ENCODE peak calls at places on chromosomes 12 and 14, in nine cellular contexts. One of them, this sample, is unnamed.

GRCh38 chr12:66140726-66141125 is 10.2 kb upstream of the LLPH start:
- DNase-seq in neural progenitor cell: no peak
- DNase-seq in brain microvascular endothelial cell: no peak
- DNase-seq in epithelial cell of esophagus: no peak
- DNase-seq in mammary epithelial cell: no peak
- DNase-seq in tibial nerve: no peak
- DNase-seq in sigmoid colon: no peak
- DNase-seq in CD14-positive monocyte: no peak
- DNase-seq in endothelial cell: no peak
- DNase-seq in this sample: no peak

GRCh38 chr12:25977047-25977446 is 18.6 kb downstream of the RASSF8 start:
- DNase-seq in endothelial cell: no peak
- DNase-seq in brain microvascular endothelial cell: no peak
- DNase-seq in sigmoid colon: peak
- DNase-seq in neural progenitor cell: peak
- DNase-seq in mammary epithelial cell: peak
- DNase-seq in tibial nerve: no peak
- DNase-seq in epithelial cell of esophagus: peak
- DNase-seq in CD14-positive monocyte: no peak
- DNase-seq in this sample: no peak

GRCh38 chr12:120012067-120012621 is 23.1 kb downstream of the BICDL1 start:
- DNase-seq in epithelial cell of esophagus: peak
- DNase-seq in neural progenitor cell: peak
- DNase-seq in tibial nerve: no peak
- DNase-seq in sigmoid colon: no peak
- DNase-seq in CD14-positive monocyte: no peak
- DNase-seq in brain microvascular endothelial cell: peak
- DNase-seq in endothelial cell: peak
- DNase-seq in mammary epithelial cell: peak
- DNase-seq in this sample: peak

GRCh38 chr14:29601559-29602109 is 326.0 kb downstream of the PRKD1 start:
- DNase-seq in epithelial cell of esophagus: no peak
- DNase-seq in endothelial cell: no peak
- DNase-seq in CD14-positive monocyte: no peak
- DNase-seq in tibial nerve: no peak
- DNase-seq in brain microvascular endothelial cell: no peak
- DNase-seq in sigmoid colon: no peak
- DNase-seq in neural progenitor cell: no peak
- DNase-seq in mammary epithelial cell: no peak
- DNase-seq in this sample: no peak

GRCh38 chr14:101124860-101125259 is 221.3 kb upstream of the RTL1 start:
- DNase-seq in epithelial cell of esophagus: no peak
- DNase-seq in tibial nerve: peak
- DNase-seq in neural progenitor cell: no peak
- DNase-seq in CD14-positive monocyte: no peak
- DNase-seq in brain microvascular endothelial cell: no peak
- DNase-seq in endothelial cell: no peak
- DNase-seq in sigmoid colon: peak
- DNase-seq in mammary epithelial cell: no peak
- DNase-seq in this sample: no peak

GRCh38 chr12:124827588-124828184 is 36.0 kb downstream of the SCARB1 start:
- DNase-seq in brain microvascular endothelial cell: no peak
- DNase-seq in neural progenitor cell: no peak
- DNase-seq in CD14-positive monocyte: no peak
- DNase-seq in endothelial cell: no peak
- DNase-seq in sigmoid colon: no peak
- DNase-seq in mammary epithelial cell: no peak
- DNase-seq in epithelial cell of esophagus: no peak
- DNase-seq in tibial nerve: no peak
- DNase-seq in this sample: no peak

GRCh38 chr12:6914246-6914947 is at the start of gene ENO2:
- DNase-seq in tibial nerve: peak
- DNase-seq in brain microvascular endothelial cell: peak
- DNase-seq in epithelial cell of esophagus: peak
- DNase-seq in CD14-positive monocyte: peak
- DNase-seq in neural progenitor cell: peak
- DNase-seq in endothelial cell: peak
- DNase-seq in mammary epithelial cell: no peak
- DNase-seq in sigmoid colon: peak
- DNase-seq in this sample: peak

GRCh38 chr12:112018571-112019237 is 5.5 kb downstream of the ERP29 start:
- DNase-seq in endothelial cell: no peak
- DNase-seq in brain microvascular endothelial cell: peak
- DNase-seq in CD14-positive monocyte: no peak
- DNase-seq in neural progenitor cell: no peak
- DNase-seq in sigmoid colon: no peak
- DNase-seq in tibial nerve: no peak
- DNase-seq in mammary epithelial cell: peak
- DNase-seq in epithelial cell of esophagus: peak
- DNase-seq in this sample: peak

GRCh38 chr14:35818346-35819115 is 7.6 kb upstream of the BRMS1L start:
- DNase-seq in tibial nerve: peak
- DNase-seq in sigmoid colon: no peak
- DNase-seq in neural progenitor cell: peak
- DNase-seq in mammary epithelial cell: peak
- DNase-seq in brain microvascular endothelial cell: peak
- DNase-seq in epithelial cell of esophagus: peak
- DNase-seq in CD14-positive monocyte: no peak
- DNase-seq in endothelial cell: peak
- DNase-seq in this sample: peak

GRCh38 chr12:116466536-116466935 is 92.6 kb upstream of the MAP1LC3B2 start:
- DNase-seq in tibial nerve: no peak
- DNase-seq in brain microvascular endothelial cell: peak
- DNase-seq in epithelial cell of esophagus: peak
- DNase-seq in endothelial cell: no peak
- DNase-seq in mammary epithelial cell: no peak
- DNase-seq in CD14-positive monocyte: no peak
- DNase-seq in sigmoid colon: no peak
- DNase-seq in neural progenitor cell: no peak
- DNase-seq in this sample: no peak

GRCh38 chr14:70714055-70714550 is 72.4 kb downstream of the TTC9 start:
- DNase-seq in brain microvascular endothelial cell: peak
- DNase-seq in tibial nerve: peak
- DNase-seq in epithelial cell of esophagus: peak
- DNase-seq in mammary epithelial cell: peak
- DNase-seq in sigmoid colon: no peak
- DNase-seq in endothelial cell: peak
- DNase-seq in CD14-positive monocyte: no peak
- DNase-seq in neural progenitor cell: peak
- DNase-seq in this sample: peak

GRCh38 chr14:77028384-77029246 is at the start of gene IRF2BPL:
- DNase-seq in epithelial cell of esophagus: peak
- DNase-seq in sigmoid colon: peak
- DNase-seq in neural progenitor cell: peak
- DNase-seq in tibial nerve: peak
- DNase-seq in brain microvascular endothelial cell: peak
- DNase-seq in CD14-positive monocyte: peak
- DNase-seq in mammary epithelial cell: peak
- DNase-seq in endothelial cell: peak
- DNase-seq in this sample: peak
- TF ChIP-seq CTCF in epithelial cell of esophagus: no peak
- TF ChIP-seq CTCF in sigmoid colon: no peak
- TF ChIP-seq CTCF in neural progenitor cell: no peak
- TF ChIP-seq CTCF in tibial nerve: no peak
- TF ChIP-seq CTCF in brain microvascular endothelial cell: no peak
- TF ChIP-seq CTCF in CD14-positive monocyte: no peak
- TF ChIP-seq CTCF in mammary epithelial cell: no peak
- TF ChIP-seq CTCF in endothelial cell: no peak
- TF ChIP-seq CTCF in this sample: no peak

GRCh38 chr12:14238224-14238792 is 127.2 kb upstream of the ATF7IP start:
- DNase-seq in brain microvascular endothelial cell: no peak
- DNase-seq in sigmoid colon: no peak
- DNase-seq in CD14-positive monocyte: no peak
- DNase-seq in neural progenitor cell: no peak
- DNase-seq in tibial nerve: no peak
- DNase-seq in endothelial cell: no peak
- DNase-seq in mammary epithelial cell: no peak
- DNase-seq in epithelial cell of esophagus: peak
- DNase-seq in this sample: peak
- TF ChIP-seq CTCF in brain microvascular endothelial cell: peak
- TF ChIP-seq CTCF in sigmoid colon: peak
- TF ChIP-seq CTCF in CD14-positive monocyte: peak
- TF ChIP-seq CTCF in neural progenitor cell: peak
- TF ChIP-seq CTCF in tibial nerve: peak
- TF ChIP-seq CTCF in endothelial cell: peak
- TF ChIP-seq CTCF in mammary epithelial cell: peak
- TF ChIP-seq CTCF in epithelial cell of esophagus: peak
- TF ChIP-seq CTCF in this sample: peak

GRCh38 chr14:92135269-92135668 is 13.5 kb downstream of the CPSF2 start:
- DNase-seq in sigmoid colon: no peak
- DNase-seq in epithelial cell of esophagus: peak
- DNase-seq in mammary epithelial cell: peak
- DNase-seq in tibial nerve: no peak
- DNase-seq in neural progenitor cell: peak
- DNase-seq in CD14-positive monocyte: no peak
- DNase-seq in brain microvascular endothelial cell: no peak
- DNase-seq in endothelial cell: no peak
- DNase-seq in this sample: peak
- TF ChIP-seq CTCF in sigmoid colon: no peak
- TF ChIP-seq CTCF in epithelial cell of esophagus: peak
- TF ChIP-seq CTCF in mammary epithelial cell: peak
- TF ChIP-seq CTCF in tibial nerve: peak
- TF ChIP-seq CTCF in neural progenitor cell: peak
- TF ChIP-seq CTCF in CD14-positive monocyte: peak
- TF ChIP-seq CTCF in brain microvascular endothelial cell: peak
- TF ChIP-seq CTCF in endothelial cell: peak
- TF ChIP-seq CTCF in this sample: peak

DNA sequence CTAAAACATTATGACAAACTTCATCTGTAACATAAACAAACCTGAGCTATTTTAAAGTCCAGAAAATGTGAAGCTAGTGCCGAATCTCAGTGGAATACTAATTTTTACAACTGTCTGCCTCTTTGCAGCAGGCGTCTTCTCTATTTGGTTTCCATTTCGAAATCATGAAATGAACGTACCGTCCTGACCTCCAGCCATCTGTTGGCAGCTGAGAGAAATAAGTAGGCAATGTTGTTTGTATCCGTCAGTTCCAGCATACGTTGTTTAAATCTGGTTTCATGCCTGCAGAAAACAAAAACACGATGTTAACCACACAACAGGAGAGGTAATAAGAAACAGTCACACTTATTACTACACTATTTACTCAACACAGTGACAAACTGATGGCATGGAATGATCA is 54.3 kb upstream of the KCNJ8 start:
- DNase-seq in sigmoid colon: peak
- DNase-seq in brain microvascular endothelial cell: no peak
- DNase-seq in tibial nerve: peak
- DNase-seq in neural progenitor cell: no peak
- DNase-seq in endothelial cell: no peak
- DNase-seq in mammary epithelial cell: no peak
- DNase-seq in epithelial cell of esophagus: no peak
- DNase-seq in CD14-positive monocyte: no peak
- DNase-seq in this sample: no peak
- TF ChIP-seq CTCF in sigmoid colon: no peak
- TF ChIP-seq CTCF in brain microvascular endothelial cell: no peak
- TF ChIP-seq CTCF in tibial nerve: no peak
- TF ChIP-seq CTCF in neural progenitor cell: no peak
- TF ChIP-seq CTCF in endothelial cell: no peak
- TF ChIP-seq CTCF in mammary epithelial cell: no peak
- TF ChIP-seq CTCF in epithelial cell of esophagus: no peak
- TF ChIP-seq CTCF in CD14-positive monocyte: no peak
- TF ChIP-seq CTCF in this sample: no peak

GRCh38 chr12:122501489-122501989 is 807 bp upstream of the ZCCHC8 start:
- DNase-seq in endothelial cell: no peak
- DNase-seq in neural progenitor cell: no peak
- DNase-seq in tibial nerve: no peak
- DNase-seq in mammary epithelial cell: no peak
- DNase-seq in CD14-positive monocyte: no peak
- DNase-seq in sigmoid colon: no peak
- DNase-seq in brain microvascular endothelial cell: no peak
- DNase-seq in epithelial cell of esophagus: no peak
- DNase-seq in this sample: no peak
- TF ChIP-seq CTCF in endothelial cell: no peak
- TF ChIP-seq CTCF in neural progenitor cell: no peak
- TF ChIP-seq CTCF in tibial nerve: no peak
- TF ChIP-seq CTCF in mammary epithelial cell: no peak
- TF ChIP-seq CTCF in CD14-positive monocyte: no peak
- TF ChIP-seq CTCF in sigmoid colon: no peak
- TF ChIP-seq CTCF in brain microvascular endothelial cell: no peak
- TF ChIP-seq CTCF in epithelial cell of esophagus: no peak
- TF ChIP-seq CTCF in this sample: no peak

GRCh38 chr12:123064356-123064755 is 83.9 kb downstream of the ARL6IP4 start:
- DNase-seq in neural progenitor cell: no peak
- DNase-seq in CD14-positive monocyte: no peak
- DNase-seq in epithelial cell of esophagus: no peak
- DNase-seq in mammary epithelial cell: no peak
- DNase-seq in brain microvascular endothelial cell: no peak
- DNase-seq in endothelial cell: no peak
- DNase-seq in tibial nerve: no peak
- DNase-seq in sigmoid colon: peak
- DNase-seq in this sample: no peak

GRCh38 chr12:123064885-123065619 is 84.6 kb downstream of the ARL6IP4 start:
- DNase-seq in brain microvascular endothelial cell: no peak
- DNase-seq in mammary epithelial cell: no peak
- DNase-seq in CD14-positive monocyte: no peak
- DNase-seq in epithelial cell of esophagus: no peak
- DNase-seq in sigmoid colon: no peak
- DNase-seq in neural progenitor cell: no peak
- DNase-seq in tibial nerve: no peak
- DNase-seq in endothelial cell: no peak
- DNase-seq in this sample: no peak

GRCh38 chr12:123062682-123063426 is 82.4 kb downstream of the ARL6IP4 start:
- DNase-seq in CD14-positive monocyte: peak
- DNase-seq in brain microvascular endothelial cell: peak
- DNase-seq in neural progenitor cell: no peak
- DNase-seq in sigmoid colon: no peak
- DNase-seq in epithelial cell of esophagus: peak
- DNase-seq in endothelial cell: no peak
- DNase-seq in mammary epithelial cell: peak
- DNase-seq in tibial nerve: peak
- DNase-seq in this sample: peak

GRCh38 chr12:123061806-123062205 is 81.3 kb downstream of the ARL6IP4 start:
- DNase-seq in mammary epithelial cell: no peak
- DNase-seq in endothelial cell: no peak
- DNase-seq in sigmoid colon: no peak
- DNase-seq in epithelial cell of esophagus: no peak
- DNase-seq in neural progenitor cell: no peak
- DNase-seq in brain microvascular endothelial cell: no peak
- DNase-seq in CD14-positive monocyte: no peak
- DNase-seq in tibial nerve: no peak
- DNase-seq in this sample: no peak

GRCh38 chr12:123063535-123063934 is 83.1 kb downstream of the ARL6IP4 start:
- DNase-seq in tibial nerve: no peak
- DNase-seq in neural progenitor cell: peak
- DNase-seq in sigmoid colon: no peak
- DNase-seq in mammary epithelial cell: no peak
- DNase-seq in epithelial cell of esophagus: no peak
- DNase-seq in brain microvascular endothelial cell: no peak
- DNase-seq in CD14-positive monocyte: no peak
- DNase-seq in endothelial cell: peak
- DNase-seq in this sample: peak
- TF ChIP-seq CTCF in tibial nerve: no peak
- TF ChIP-seq CTCF in neural progenitor cell: peak
- TF ChIP-seq CTCF in sigmoid colon: no peak
- TF ChIP-seq CTCF in mammary epithelial cell: no peak
- TF ChIP-seq CTCF in epithelial cell of esophagus: no peak
- TF ChIP-seq CTCF in brain microvascular endothelial cell: peak
- TF ChIP-seq CTCF in CD14-positive monocyte: peak
- TF ChIP-seq CTCF in endothelial cell: peak
- TF ChIP-seq CTCF in this sample: peak

GRCh38 chr14:88479574-88479987 is 75.2 kb downstream of the PTPN21 start:
- DNase-seq in endothelial cell: no peak
- DNase-seq in brain microvascular endothelial cell: no peak
- DNase-seq in epithelial cell of esophagus: no peak
- DNase-seq in mammary epithelial cell: no peak
- DNase-seq in neural progenitor cell: no peak
- DNase-seq in sigmoid colon: no peak
- DNase-seq in CD14-positive monocyte: no peak
- DNase-seq in tibial nerve: no peak
- DNase-seq in this sample: no peak
- TF ChIP-seq CTCF in endothelial cell: no peak
- TF ChIP-seq CTCF in brain microvascular endothelial cell: no peak
- TF ChIP-seq CTCF in epithelial cell of esophagus: no peak
- TF ChIP-seq CTCF in mammary epithelial cell: no peak
- TF ChIP-seq CTCF in neural progenitor cell: no peak
- TF ChIP-seq CTCF in sigmoid colon: no peak
- TF ChIP-seq CTCF in CD14-positive monocyte: no peak
- TF ChIP-seq CTCF in tibial nerve: no peak
- TF ChIP-seq CTCF in this sample: no peak